ENCODE peak calls at places on chromosomes 16 and 17, in six cellular contexts. Q is mesenchymal stem cell; D is epithelial cell of esophagus; W is PC-3; A is GM12865; B is CD4-positive, CD25-positive, alpha-beta regulatory T cell. N is an unnamed sample.

GRCh38 chr17:9381068-9381467 is 194.6 kb downstream of the STX8 start:
- DNase-seq in Q (no peak), D (no peak), W (no peak), A (no peak), B (no peak), N (peak; percentile 45)

GRCh38 chr17:57109393-57110151 is 24.5 kb downstream of the AKAP1 start:
- DNase-seq in Q (no peak), D (peak; percentile 42), W (no peak), A (no peak), B (no peak), N (no peak)

GRCh38 chr17:40298726-40299125 is 10.3 kb upstream of the RARA start:
- DNase-seq in Q (no peak), D (no peak), W (no peak), A (no peak), B (no peak), N (no peak)

GRCh38 chr17:39018267-39019134 is 51.3 kb upstream of the FBXO47 start:
- DNase-seq in Q (peak; percentile 81), D (no peak), W (no peak), A (peak; percentile 23), B (no peak), N (peak; percentile 30)

GRCh38 chr16:51849715-51850114 is 697.2 kb downstream of the TOX3 start:
- DNase-seq in Q (no peak), D (no peak), W (no peak), A (no peak), B (no peak), N (no peak)

GRCh38 chr16:48609453-48610023 is 442 bp downstream of the N4BP1 start:
- DNase-seq in Q (peak; percentile 63), D (peak; percentile 39), W (no peak), A (peak; percentile 69), B (peak; percentile 24), N (no peak)

GRCh38 chr17:66925811-66926500 is 38.6 kb upstream of the CACNG4 start:
- DNase-seq in Q (no peak), D (no peak), W (no peak), A (no peak), B (no peak), N (no peak)

GRCh38 chr16:25481636-25482035 is 210.1 kb upstream of the HS3ST4 start:
- DNase-seq in Q (no peak), D (peak; percentile 23), W (peak; percentile 2), A (no peak), B (no peak), N (no peak)

GRCh38 chr16:29883987-29884386 is 15.4 kb downstream of the SEZ6L2 start:
- DNase-seq in Q (no peak), D (no peak), W (no peak), A (no peak), B (no peak), N (no peak)

GRCh38 chr16:84785843-84786538 is 33.8 kb upstream of the CRISPLD2 start:
- DNase-seq in Q (peak; percentile 31), D (peak; percentile 58), W (no peak), A (no peak), B (no peak), N (peak; percentile 6)

GRCh38 chr16:58024673-58025350 is 742 bp upstream of the MMP15 start:
- DNase-seq in Q (peak; percentile 33), D (no peak), W (no peak), A (peak; percentile 24), B (no peak), N (no peak)

GRCh38 chr16:88781140-88782077 is 3.6 kb downstream of the PIEZO1 start:
- DNase-seq in Q (no peak), D (no peak), W (peak; percentile 30), A (peak; percentile 82), B (peak; percentile 56), N (no peak)

GRCh38 chr16:56910114-56910511 is 21.8 kb upstream of the HERPUD1 start:
- DNase-seq in Q (no peak), D (no peak), W (no peak), A (no peak), B (no peak), N (no peak)

GRCh38 chr16:72400257-72401078 is 228.5 kb upstream of the PMFBP1 start:
- DNase-seq in Q (peak; percentile 57), D (peak; percentile 55), W (peak; percentile 58), A (peak; percentile 73), B (no peak), N (peak; percentile 76)

GRCh38 chr16:54070944-54071343 is 215.6 kb downstream of the IRX3 start:
- DNase-seq in Q (no peak), D (no peak), W (no peak), A (peak; percentile 16), B (no peak), N (no peak)

GRCh38 chr16:53744449-53744848 is 40.5 kb downstream of the FTO start:
- DNase-seq in Q (no peak), D (peak; percentile 27), W (peak; percentile 39), A (peak; percentile 9), B (no peak), N (no peak)

GRCh38 chr16:57519796-57520360 is 16.5 kb downstream of the CCDC102A start:
- DNase-seq in Q (peak; percentile 71), D (peak; percentile 65), W (peak; percentile 64), A (peak; percentile 80), B (peak; percentile 66), N (peak; percentile 59)

GRCh38 chr16:20678242-20678641 is 19.2 kb downstream of the ACSM1 start:
- DNase-seq in Q (no peak), D (no peak), W (no peak), A (no peak), B (no peak), N (no peak)

GRCh38 chr16:2027024-2028010 is 615 bp downstream of the NHERF2 start:
- DNase-seq in Q (peak; percentile 69), D (peak; percentile 46), W (peak; percentile 43), A (no peak), B (no peak), N (peak; percentile 57)

GRCh38 chr16:398551-399277 is 1.7 kb downstream of the NME4 start:
- DNase-seq in Q (no peak), D (no peak), W (no peak), A (no peak), B (no peak), N (no peak)
- H3K4me3 ChIP-seq in Q (no peak overlapping the region), D (no peak overlapping the region), W (no peak overlapping the region), A (no peak overlapping the region), B (no peak overlapping the region), N (no peak overlapping the region)

DNA sequence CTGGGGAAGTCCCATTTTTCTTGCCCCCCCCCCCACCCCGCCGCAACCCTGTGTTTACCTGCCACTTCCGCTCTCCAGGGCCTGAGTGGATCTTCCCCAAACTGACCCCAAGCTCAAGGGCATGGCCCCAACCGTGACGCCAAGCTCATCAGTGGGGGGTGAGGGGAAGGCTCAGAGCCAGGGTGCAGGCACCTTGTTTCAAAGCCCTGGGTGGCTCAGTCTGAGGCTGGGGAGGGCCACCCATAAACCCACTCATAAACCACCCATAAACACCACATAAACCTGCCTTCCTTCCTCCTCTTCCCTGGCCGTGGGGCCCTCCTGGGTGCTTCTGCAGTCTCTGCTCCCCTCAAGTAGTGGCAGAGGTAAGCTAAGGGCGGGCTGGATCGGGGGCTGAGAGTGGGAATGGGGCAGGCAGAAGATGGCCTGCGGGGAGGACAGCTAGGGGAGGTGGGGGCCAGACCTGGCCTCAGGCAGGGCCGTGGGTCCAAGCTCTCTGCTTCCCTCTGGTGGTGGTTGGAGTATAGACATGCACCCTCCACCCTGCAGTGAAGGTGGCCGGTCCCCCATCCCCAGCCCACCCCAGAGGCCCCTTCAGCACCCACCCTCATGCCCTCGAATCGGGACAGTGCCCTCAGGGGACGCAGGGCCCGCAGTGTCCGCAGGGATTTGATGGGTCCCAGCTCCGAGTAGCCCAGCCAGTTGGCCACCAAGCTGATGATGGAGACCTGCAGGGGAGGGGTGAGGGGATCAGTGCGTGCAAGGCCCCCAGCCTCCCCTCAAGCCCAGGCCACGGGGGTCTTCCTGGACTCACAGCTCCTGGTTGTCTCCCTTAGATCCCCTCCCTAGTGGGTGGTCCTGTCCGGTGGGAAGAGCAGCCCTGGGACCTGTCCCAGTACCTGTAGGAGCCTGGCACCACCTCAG is 14.6 kb upstream of the CD79B start:
- DNase-seq in Q (peak; percentile 37), D (peak; percentile 19), W (peak; percentile 60), A (peak; percentile 80), B (peak; percentile 35), N (peak; percentile 23)
- H3K4me3 ChIP-seq in Q (no peak overlapping the region), D (no peak overlapping the region), W (no peak overlapping the region), A (peak overlapping the region; percentile 34), B (no peak overlapping the region), N (no peak overlapping the region)

DNA sequence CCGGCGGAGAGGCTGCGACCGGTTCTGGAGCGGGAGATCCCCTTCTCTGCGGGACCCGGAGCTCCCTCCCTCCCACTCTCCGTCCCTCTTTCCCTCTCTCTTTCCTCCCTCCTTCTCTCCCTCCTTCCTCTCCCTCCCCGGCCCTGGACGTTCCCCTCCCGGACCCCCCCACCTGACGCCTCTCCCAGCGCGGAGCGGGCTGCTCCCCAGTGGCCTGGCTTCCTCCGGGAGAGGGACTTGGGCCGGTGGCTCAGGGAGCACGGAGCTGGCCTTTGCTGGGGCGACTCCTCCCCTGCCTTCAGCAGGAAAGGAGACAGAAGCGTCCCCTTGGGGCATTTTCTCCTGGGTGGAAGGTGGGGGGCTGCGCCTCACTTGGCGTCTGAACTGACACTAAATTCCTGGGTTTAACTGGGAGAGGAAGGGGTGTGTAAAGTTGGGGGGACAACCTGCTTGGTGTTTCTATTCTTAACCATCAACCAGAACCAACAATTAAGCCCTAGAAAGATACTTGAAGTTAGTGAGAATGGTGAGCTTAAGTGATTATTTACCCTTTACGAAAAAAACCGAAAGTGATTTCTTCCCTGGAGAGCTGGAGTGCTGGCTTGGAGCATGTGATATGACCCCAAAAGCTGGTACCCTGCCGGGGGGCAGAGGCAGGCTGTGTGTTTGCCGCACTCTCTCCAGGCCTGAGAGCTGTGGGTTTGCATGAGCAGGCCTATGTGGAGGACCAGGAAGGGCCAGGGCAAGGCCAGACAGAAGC is 775 bp downstream of the SPIRE2 start:
- DNase-seq in Q (no peak), D (no peak), W (no peak), A (no peak), B (no peak), N (no peak)
- H3K4me3 ChIP-seq in Q (peak overlapping the region; percentile 73), D (peak overlapping the region; percentile 41), W (peak overlapping the region; percentile 68), A (peak overlapping the region; percentile 15), B (no peak overlapping the region), N (peak overlapping the region; percentile 32)

DNA sequence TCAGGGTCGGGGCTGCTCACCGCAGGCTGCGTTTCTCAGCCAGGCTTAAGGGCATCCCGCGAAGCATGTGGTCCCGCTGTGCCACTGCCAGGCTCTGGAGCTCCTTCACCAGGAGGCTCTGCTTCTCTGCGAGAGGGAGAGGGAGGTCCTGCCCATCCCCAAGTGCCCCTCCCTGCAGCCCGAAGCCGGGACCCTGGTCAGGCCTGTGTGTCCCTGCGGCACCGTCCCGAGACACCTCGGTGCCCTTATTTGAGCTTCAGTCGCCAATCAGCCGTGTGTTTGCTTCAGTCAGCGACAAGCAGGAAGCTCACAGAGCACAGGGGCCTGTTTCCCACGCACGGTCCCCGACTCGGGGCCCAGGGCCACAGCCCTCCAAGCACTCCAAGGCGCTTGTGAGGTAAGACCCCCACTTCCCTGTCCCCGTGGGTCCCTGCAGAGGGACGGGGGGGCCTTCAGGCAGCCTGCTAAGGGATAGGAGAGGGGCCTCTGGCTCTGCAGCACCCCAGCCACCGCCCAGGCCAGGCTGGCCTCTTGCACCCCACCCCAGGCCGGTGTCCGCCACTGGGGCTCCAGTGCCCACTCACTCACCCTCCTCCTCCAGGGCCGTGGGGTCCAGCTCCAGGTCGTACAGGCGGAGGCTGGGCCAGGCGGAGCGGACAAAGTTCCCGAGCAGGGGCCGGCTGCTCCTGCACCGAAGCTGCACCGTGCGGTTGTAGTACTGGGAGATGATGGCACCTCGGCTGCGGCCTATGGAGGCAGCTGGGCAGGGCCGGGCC is 3.2 kb downstream of the TMC6 start:
- DNase-seq in Q (no peak), D (no peak), W (no peak), A (peak; percentile 67), B (no peak), N (no peak)
- H3K4me3 ChIP-seq in Q (no peak overlapping the region), D (no peak overlapping the region), W (no peak overlapping the region), A (peak overlapping the region; percentile 87), B (no peak overlapping the region), N (no peak overlapping the region)

N was measured in endothelial cell of umbilical vein.